ENCODE peak calls at places on chromosomes 11 and 22, in five cellular contexts. A is naive thymus-derived CD8-positive, alpha-beta T cell; W is NCI-H146; B is NAMALWA; N is astrocyte of the spinal cord. F is an unnamed sample.

GRCh38 chr22:35380537-35381423 is at the start of gene HMOX1:
- DNase-seq in A (peak; percentile 68), W (peak; percentile 75), B (no peak), N (peak; percentile 84), F (no peak)

GRCh38 chr11:10930224-10930960 is 72.5 kb upstream of the ZBED5 start:
- DNase-seq in A (no peak), W (no peak), B (no peak), N (peak; percentile 50), F (no peak)

GRCh38 chr11:77049081-77049480 is 14.9 kb downstream of the B3GNT6 start:
- DNase-seq in A (no peak), W (no peak), B (no peak), N (no peak), F (no peak)

GRCh38 chr11:12159351-12160099 is 49.1 kb downstream of the MICAL2 start:
- DNase-seq in A (no peak), W (no peak), B (no peak), N (peak; percentile 94), F (no peak)

GRCh38 chr11:77136784-77137420 is 8.9 kb downstream of the MYO7A start:
- DNase-seq in A (no peak), W (no peak), B (no peak), N (no peak), F (no peak)

GRCh38 chr11:65489061-65489705 is 9.7 kb upstream of the MALAT1 start:
- DNase-seq in A (no peak), W (no peak), B (no peak), N (peak; percentile 89), F (no peak)

GRCh38 chr11:117940736-117941135 is 11.5 kb upstream of the TMPRSS13 start:
- DNase-seq in A (no peak), W (no peak), B (no peak), N (no peak), F (no peak)

GRCh38 chr22:48758905-48759875 is 1068.5 kb downstream of the BRD1 start:
- DNase-seq in A (peak; percentile 40), W (no peak), B (no peak), N (no peak), F (no peak)

GRCh38 chr11:32893091-32893946 is 708 bp downstream of the QSER1 start:
- DNase-seq in A (peak; percentile 81), W (peak; percentile 72), B (peak; percentile 73), N (peak; percentile 45), F (peak; percentile 24)

GRCh38 chr11:119592642-119593041 is 136.4 kb downstream of the NECTIN1 start:
- DNase-seq in A (no peak), W (no peak), B (no peak), N (no peak), F (no peak)

GRCh38 chr11:127182586-127183203 is 182.1 kb upstream of the KIRREL3 start:
- DNase-seq in A (no peak), W (peak; percentile 97), B (no peak), N (no peak), F (no peak)

GRCh38 chr11:128898580-128899344 is 7.6 kb downstream of the KCNJ5 start:
- DNase-seq in A (no peak), W (no peak), B (no peak), N (no peak), F (no peak)

GRCh38 chr11:82686211-82686610 is 47.5 kb downstream of the FAM181B start:
- DNase-seq in A (no peak), W (no peak), B (no peak), N (no peak), F (no peak)

GRCh38 chr11:9527481-9528140 is 45.9 kb upstream of the WEE1 start:
- DNase-seq in A (no peak), W (no peak), B (no peak), N (peak; percentile 90), F (no peak)

GRCh38 chr22:44753189-44754042 is 1.0 kb downstream of the ARHGAP8 start:
- DNase-seq in A (no peak), W (no peak), B (no peak), N (peak; percentile 49), F (no peak)

GRCh38 chr11:2118674-2119073 is 20.5 kb downstream of the IGF2 start:
- DNase-seq in A (no peak), W (no peak), B (no peak), N (no peak), F (no peak)

GRCh38 chr11:123628936-123629683 is 25.3 kb downstream of the SCN3B start:
- DNase-seq in A (no peak), W (no peak), B (no peak), N (no peak), F (no peak)

F was measured in activated naive CD8-positive, alpha-beta T cell treated with anti-CD3 and anti-CD28 coated beads, Interleukin-2, amount 50 U/mL, for 16 hours.